ENCODE peak calls at places on chromosomes 7 and 10, in nine cellular contexts. O is H54; U is non-pigmented ciliary epithelial cell; N is activated CD8-positive, alpha-beta memory T cell treated with anti-CD3 and anti-CD28 coated beads, Interleukin-2, amount 50 U/mL, for 4 hours; F is HS-5; K is Calu3; R is islet precursor cell; A is substantia nigra; L is stimulated activated CD8-positive, alpha-beta memory T cell treated with anti-CD3 and anti-CD28 coated beads, Interleukin-4, amount 100 ng/mL, for 4 hours. J is an unnamed sample.

GRCh38 chr7:55081854-55082603 is 63.2 kb downstream of the EGFR start:
- DNase-seq in R (no peak), A (no peak), K (no peak), L (no peak), N (no peak), F (no peak), U (no peak), O (no peak), J (no peak)

GRCh38 chr10:108090476-108091215 is 926.1 kb upstream of the SORCS1 start:
- DNase-seq in U (no peak), L (no peak), A (no peak), R (no peak), K (no peak), N (no peak), F (no peak), O (no peak), J (no peak)

GRCh38 chr7:22664988-22665798 is 61.8 kb upstream of the IL6 start:
- DNase-seq in U (no peak), N (no peak), R (no peak), A (no peak), L (no peak), O (no peak), F (no peak), K (no peak), J (no peak)

GRCh38 chr10:71812016-71812912 is 38.8 kb downstream of the PSAP start:
- DNase-seq in K (peak), U (no peak), R (peak), L (peak), N (peak), F (no peak), A (peak), O (peak), J (peak)

GRCh38 chr7:142891490-142892082 is 6.0 kb upstream of the TRPV6 start:
- DNase-seq in N (no peak), K (no peak), U (no peak), L (no peak), R (peak), O (no peak), A (no peak), F (no peak), J (peak)

GRCh38 chr10:5538446-5538845 is 13.7 kb downstream of the CALML3 start:
- DNase-seq in A (no peak), F (no peak), U (no peak), O (peak), R (peak), K (no peak), N (no peak), L (no peak), J (no peak)

GRCh38 chr7:44962483-44963251 is 16.1 kb downstream of the MYO1G start:
- DNase-seq in K (peak), F (no peak), L (no peak), A (no peak), U (no peak), O (no peak), R (peak), N (no peak), J (peak)

GRCh38 chr10:3665316-3665908 is 119.6 kb downstream of the KLF6 start:
- DNase-seq in U (no peak), A (no peak), L (no peak), K (no peak), R (no peak), F (no peak), O (no peak), N (no peak), J (no peak)

GRCh38 chr10:28778524-28778923 is 101.2 kb downstream of the BAMBI start:
- DNase-seq in K (no peak), U (no peak), N (no peak), O (no peak), A (no peak), L (no peak), R (no peak), F (no peak), J (no peak)

GRCh38 chr7:44380179-44380830 is 54.9 kb upstream of the CAMK2B start:
- DNase-seq in U (no peak), A (no peak), N (no peak), L (no peak), F (no peak), R (peak), O (no peak), K (no peak), J (no peak)

GRCh38 chr10:125859128-125859817 is 21.8 kb downstream of the DHX32 start:
- DNase-seq in A (no peak), N (no peak), R (no peak), U (no peak), F (no peak), O (no peak), L (no peak), K (no peak), J (no peak)

GRCh38 chr7:83976302-83976701 is 218.3 kb downstream of the SEMA3A start:
- DNase-seq in O (peak), R (no peak), N (no peak), U (no peak), K (peak), L (no peak), F (peak), A (no peak), J (peak)

GRCh38 chr10:117016271-117016670 is 11.3 kb upstream of the SHTN1 start:
- DNase-seq in N (no peak), A (no peak), K (no peak), O (no peak), R (no peak), L (no peak), F (no peak), U (no peak), J (no peak)

GRCh38 chr10:119301397-119301796 is 94.0 kb downstream of the GRK5 start:
- DNase-seq in L (peak), A (no peak), O (no peak), F (no peak), K (no peak), R (no peak), N (peak), U (no peak), J (no peak)

GRCh38 chr10:126921974-126922525 is 16.8 kb downstream of the DOCK1 start:
- DNase-seq in N (no peak), O (no peak), F (no peak), A (no peak), U (peak), L (no peak), R (no peak), K (no peak), J (no peak)

GRCh38 chr7:105808703-105809590 is 67.5 kb downstream of the ATXN7L1 start:
- DNase-seq in R (no peak), N (peak), U (peak), L (peak), F (no peak), O (peak), A (no peak), K (peak), J (no peak)

GRCh38 chr10:27439101-27439500 is 65.0 kb upstream of the RAB18 start:
- DNase-seq in N (no peak), K (no peak), U (no peak), O (no peak), A (no peak), F (no peak), L (no peak), R (no peak), J (no peak)

GRCh38 chr10:101968910-101969321 is 87.1 kb downstream of the ARMH3 start:
- DNase-seq in N (no peak), K (no peak), O (no peak), R (no peak), A (no peak), U (no peak), L (no peak), F (no peak), J (no peak)

GRCh38 chr10:107028249-107028648 is 136.3 kb downstream of the SORCS1 start:
- DNase-seq in L (no peak), O (no peak), F (peak), A (no peak), U (no peak), N (no peak), R (no peak), K (no peak), J (no peak)

GRCh38 chr7:105130580-105130979 is 116.6 kb downstream of the KMT2E start:
- DNase-seq in K (no peak), L (no peak), R (no peak), O (no peak), A (no peak), F (no peak), U (no peak), N (no peak), J (no peak)

GRCh38 chr10:132539894-132540293 is 2.3 kb downstream of the INPP5A start:
- DNase-seq in K (no peak), L (no peak), O (peak), U (peak), F (no peak), R (no peak), A (no peak), N (peak), J (no peak)

GRCh38 chr7:94907420-94908203 is at the start of gene PPP1R9A:
- DNase-seq in R (peak), K (peak), F (no peak), N (no peak), O (peak), U (no peak), L (no peak), A (peak), J (peak)

GRCh38 chr10:48735836-48736390 is 51.2 kb downstream of the WDFY4 start:
- DNase-seq in L (no peak), N (no peak), K (no peak), U (no peak), R (no peak), A (no peak), O (no peak), F (no peak), J (no peak)

GRCh38 chr7:147170341-147171012 is 1053.9 kb downstream of the CNTNAP2 start:
- DNase-seq in A (no peak), F (no peak), R (no peak), N (no peak), U (no peak), L (no peak), O (no peak), K (no peak), J (no peak)

GRCh38 chr10:31961264-31961663 is 32.6 kb upstream of the ARHGAP12 start:
- DNase-seq in U (no peak), N (no peak), F (no peak), A (no peak), K (no peak), L (no peak), R (no peak), O (no peak), J (no peak)

GRCh38 chr7:155011081-155011480 is 8.2 kb upstream of the PAXIP1 start:
- DNase-seq in R (no peak), A (no peak), N (no peak), U (no peak), K (no peak), L (no peak), O (no peak), F (no peak), J (no peak)

GRCh38 chr10:100133801-100134200 is 52.0 kb downstream of the ERLIN1 start:
- DNase-seq in U (no peak), F (no peak), L (no peak), A (no peak), O (no peak), R (no peak), K (no peak), N (no peak), J (no peak)